ENCODE peak calls at places on chromosomes 13 and 19, in four cellular contexts. K, D, R and G are unnamed samples.

GRCh38 chr19:50554212-50554611 is 14.0 kb downstream of the LRRC4B start:
- DNase-seq in K (no peak), D (no peak), R (no peak), G (no peak)

GRCh38 chr13:82655518-82655855 is 1226.8 kb downstream of the SLITRK1 start:
- DNase-seq in K (no peak), D (no peak), R (no peak), G (no peak)

GRCh38 chr13:48505597-48506091 is 27.2 kb downstream of the RCBTB2 start:
- DNase-seq in K (no peak), D (no peak), R (peak; percentile 93), G (peak; percentile 47)

GRCh38 chr13:100733261-100733660 is 58.7 kb upstream of the TMTC4 start:
- DNase-seq in K (no peak), D (no peak), R (no peak), G (no peak)

GRCh38 chr13:20074956-20075355 is 85.9 kb downstream of the GJA3 start:
- DNase-seq in K (no peak), D (no peak), R (no peak), G (no peak)

GRCh38 chr19:48568345-48568886 is 16.4 kb downstream of the SULT2B1 start:
- DNase-seq in K (peak; percentile 77), D (peak; percentile 98), R (no peak), G (peak; percentile 88)

GRCh38 chr19:48501446-48501960 is 10.1 kb downstream of the LMTK3 start:
- DNase-seq in K (no peak), D (no peak), R (peak; percentile 43), G (no peak)

GRCh38 chr19:5337886-5338595 is 2.6 kb downstream of the PTPRS start:
- DNase-seq in K (no peak), D (no peak), R (no peak), G (peak; percentile 4)

GRCh38 chr13:21594715-21595545 is 9.0 kb downstream of the MICU2 start:
- DNase-seq in K (no peak), D (no peak), R (no peak), G (no peak)

GRCh38 chr19:3343619-3344502 is 22.5 kb upstream of the NFIC start:
- DNase-seq in K (peak; percentile 86), D (peak; percentile 95), R (no peak), G (peak; percentile 88)

GRCh38 chr13:99218969-99219368 is 18.3 kb downstream of the UBAC2 start:
- DNase-seq in K (no peak), D (no peak), R (peak; percentile 62), G (no peak)

GRCh38 chr19:29837448-29837961 is 25.7 kb downstream of the CCNE1 start:
- DNase-seq in K (no peak), D (no peak), R (peak; percentile 84), G (no peak)

GRCh38 chr13:50200562-50200961 is 185.3 kb downstream of the KCNRG start:
- DNase-seq in K (no peak), D (no peak), R (no peak), G (no peak)

GRCh38 chr13:30685320-30685859 is 50.0 kb upstream of the ALOX5AP start:
- DNase-seq in K (no peak), D (no peak), R (no peak), G (no peak)

GRCh38 chr19:4969772-4970531 is 1.0 kb downstream of the KDM4B start:
- DNase-seq in K (no peak), D (no peak), R (peak; percentile 27), G (no peak)

GRCh38 chr13:108155185-108156106 is 59.9 kb downstream of the LIG4 start:
- DNase-seq in K (no peak), D (peak; percentile 29), R (no peak), G (peak; percentile 29)

GRCh38 chr13:63206431-63206830 is 1790.8 kb upstream of the PCDH20 start:
- DNase-seq in K (no peak), D (no peak), R (no peak), G (no peak)

GRCh38 chr13:97133955-97134354 is 88.2 kb upstream of the MBNL2 start:
- DNase-seq in K (no peak), D (peak; percentile 42), R (no peak), G (no peak)

GRCh38 chr19:2328401-2329161 is at the start of the genes LSM7 and SPPL2B:
- DNase-seq in K (peak; percentile 88), D (peak; percentile 84), R (peak; percentile 64), G (peak; percentile 92)
- TF ChIP-seq POLR2A in K (peak; percentile 61), D (peak; percentile 77), R (peak; percentile 90), G (peak; percentile 89)

GRCh38 chr19:37370880-37371661 is at the start of gene ZNF527:
- DNase-seq in K (peak; percentile 96), D (peak; percentile 99), R (peak; percentile 91), G (peak; percentile 99)
- TF ChIP-seq CTCF in K (no peak), D (no peak), R (no peak), G (no peak)

GRCh38 chr13:51663980-51664957 is 80.0 kb downstream of the WDFY2 start:
- DNase-seq in K (no peak), D (no peak), R (no peak), G (no peak)
- H3K27ac ChIP-seq in K (no peak overlapping the region), D (no peak overlapping the region), R (no peak overlapping the region), G (no peak overlapping the region)

DNA sequence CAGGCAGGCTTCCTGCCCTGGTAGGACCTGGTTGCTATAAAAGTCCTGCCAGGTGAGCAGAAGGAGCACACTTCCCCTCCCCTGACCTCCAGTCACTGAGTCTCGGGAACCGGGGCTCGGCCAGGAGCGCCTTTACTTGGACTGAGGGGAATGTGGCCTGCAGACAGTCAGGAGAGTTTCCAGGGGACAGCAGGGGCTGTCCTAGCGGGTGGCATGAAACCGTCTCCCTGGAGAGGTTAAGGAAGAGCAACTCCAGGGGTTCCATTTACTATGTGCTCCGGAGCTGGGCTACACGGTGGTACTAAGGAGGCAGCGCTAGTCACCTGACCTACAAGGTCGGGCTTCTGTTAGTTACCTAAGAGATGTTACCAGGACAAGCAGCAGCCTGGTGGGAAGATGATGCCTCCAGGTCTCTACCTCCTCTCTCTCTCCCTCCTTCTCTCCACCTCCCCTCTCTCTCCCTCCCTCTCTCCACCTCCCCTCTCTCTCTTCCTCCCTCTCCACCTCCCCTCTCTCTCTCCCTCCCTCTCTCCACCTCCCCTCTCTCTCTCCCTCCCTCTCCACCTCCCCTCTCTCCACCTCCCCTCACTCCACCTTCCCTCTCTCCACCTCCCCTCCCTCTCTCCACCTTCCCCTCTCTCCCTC is 4.1 kb upstream of the CNOT3 start:
- DNase-seq in K (no peak), D (peak; percentile 89), R (no peak), G (no peak)
- TF ChIP-seq POLR2A in K (no peak), D (no peak), R (no peak), G (no peak)

GRCh38 chr19:10830370-10830769 is 5.6 kb downstream of the TMED1 start:
- DNase-seq in K (no peak), D (no peak), R (no peak), G (no peak)

GRCh38 chr19:10826846-10827245 is 9.2 kb downstream of the TMED1 start:
- DNase-seq in K (no peak), D (no peak), R (no peak), G (no peak)

GRCh38 chr19:10830941-10831779 is 4.9 kb downstream of the TMED1 start:
- DNase-seq in K (no peak), D (no peak), R (no peak), G (no peak)

GRCh38 chr19:10829967-10830366 is 6.0 kb downstream of the TMED1 start:
- DNase-seq in K (no peak), D (no peak), R (no peak), G (no peak)

GRCh38 chr19:10828981-10829821 is 6.8 kb downstream of the TMED1 start:
- DNase-seq in K (no peak), D (no peak), R (no peak), G (no peak)
- TF ChIP-seq CTCF in K (no peak), D (peak; percentile 15), R (no peak), G (no peak)

GRCh38 chr19:11261902-11262839 is at the start of gene DOCK6:
- DNase-seq in K (peak; percentile 58), D (no peak), R (no peak), G (peak; percentile 51)
- H3K27ac ChIP-seq in K (peak within 1 kb of the TSS; percentile 41), D (peak within 1 kb of the TSS; percentile 94), R (no peak within 1 kb of the TSS), G (peak within 1 kb of the TSS; percentile 94)

GRCh38 chr19:56347163-56347778 is 32.6 kb upstream of the ZSCAN5A start:
- DNase-seq in K (no peak), D (no peak), R (no peak), G (no peak)
- TF ChIP-seq POLR2A in K (no peak), D (no peak), R (no peak), G (no peak)